ENCODE peak calls at places on chromosomes 5 and 9, in four cellular contexts. Q is HepG2, C is K562, M is GM12878. V is an unnamed sample.

GRCh38 chr5:117652640-117653280 is 1078.1 kb upstream of the SEMA6A start:
- DNase-seq in M (no peak), C (no peak), Q (no peak), V (no peak)

GRCh38 chr9:79698988-79699387 is 127.2 kb downstream of the TLE4 start:
- DNase-seq in Q (no peak), C (no peak), M (no peak), V (no peak)

GRCh38 chr9:108956098-108956533 is 21.9 kb downstream of the ABITRAM start:
- DNase-seq in Q (no peak), M (no peak), C (no peak), V (no peak)

GRCh38 chr9:129945314-129945713 is 97.7 kb downstream of the FNBP1 start:
- DNase-seq in Q (no peak), M (no peak), C (no peak), V (no peak)

GRCh38 chr5:43973318-43973717 is 370.3 kb downstream of the NNT start:
- DNase-seq in M (no peak), Q (peak), C (no peak), V (no peak)

GRCh38 chr9:10366171-10366779 is 246.5 kb downstream of the PTPRD start:
- DNase-seq in C (peak), Q (peak), M (peak), V (peak)

GRCh38 chr5:1926471-1927341 is 44.0 kb upstream of the IRX4 start:
- DNase-seq in M (no peak), C (no peak), Q (no peak), V (no peak)

GRCh38 chr5:54876561-54876960 is 108.8 kb downstream of the ESM1 start:
- DNase-seq in Q (no peak), M (no peak), C (no peak), V (no peak)

GRCh38 chr9:134041649-134041962 is 16.3 kb downstream of the BRD3OS start:
- DNase-seq in C (no peak), M (no peak), Q (no peak), V (no peak)

GRCh38 chr9:15250013-15250412 is 57.0 kb downstream of the TTC39B start:
- DNase-seq in Q (no peak), C (no peak), M (no peak), V (peak)

GRCh38 chr9:98247826-98248657 is 7.4 kb downstream of the TBC1D2 start:
- DNase-seq in C (no peak), Q (no peak), M (no peak), V (no peak)

GRCh38 chr5:53985796-53986195 is 324.6 kb downstream of the ARL15 start:
- DNase-seq in Q (no peak), M (no peak), C (no peak), V (no peak)

GRCh38 chr9:20224756-20225155 is 397.5 kb downstream of the MLLT3 start:
- DNase-seq in C (no peak), M (no peak), Q (no peak), V (no peak)

GRCh38 chr9:133509179-133510083 is 15.3 kb downstream of the MYMK start:
- DNase-seq in C (no peak), Q (no peak), M (no peak), V (peak)

GRCh38 chr9:89811896-89812450 is 207.2 kb downstream of the GADD45G start:
- DNase-seq in Q (no peak), M (no peak), C (no peak), V (no peak)

GRCh38 chr5:164090358-164090757 is 584.9 kb downstream of the MAT2B start:
- DNase-seq in C (no peak), M (no peak), Q (no peak), V (no peak)

GRCh38 chr5:79800979-79801827 is 111.6 kb downstream of the CMYA5 start:
- DNase-seq in C (no peak), M (no peak), Q (no peak), V (peak)

GRCh38 chr9:35650341-35651158 is at the start of gene SIT1:
- DNase-seq in C (no peak), Q (no peak), M (no peak), V (peak)
- TF ChIP-seq JUNB in C (no peak), Q (no peak), M (no peak), V (no peak)

GRCh38 chr9:71909887-71910601 is 949 bp downstream of the ABHD17B start:
- DNase-seq in C (peak), Q (peak), M (no peak), V (peak)
- H2AFZ ChIP-seq in C (peak), Q (no peak), M (peak), V (no peak)

GRCh38 chr5:7397935-7398334 is 2.0 kb downstream of the ADCY2 start:
- DNase-seq in Q (no peak), M (no peak), C (no peak), V (no peak)
- TF ChIP-seq JUNB in Q (no peak), M (no peak), C (no peak), V (no peak)

GRCh38 chr5:39073759-39074008 is 515 bp downstream of the RICTOR start:
- DNase-seq in M (no peak), Q (no peak), C (no peak), V (no peak)
- H2AFZ ChIP-seq in M (no peak), Q (no peak), C (peak), V (no peak)

GRCh38 chr5:72159501-72159911 is 52.2 kb downstream of the MAP1B start:
- DNase-seq in Q (no peak), M (no peak), C (no peak), V (no peak)

GRCh38 chr5:72154076-72154756 is 46.9 kb downstream of the MAP1B start:
- DNase-seq in Q (no peak), M (no peak), C (no peak), V (no peak)

GRCh38 chr5:72160299-72160698 is 53.0 kb downstream of the MAP1B start:
- DNase-seq in M (no peak), C (no peak), Q (no peak), V (no peak)

GRCh38 chr5:72153551-72153950 is 46.3 kb downstream of the MAP1B start:
- DNase-seq in C (no peak), M (no peak), Q (no peak), V (no peak)

DNA sequence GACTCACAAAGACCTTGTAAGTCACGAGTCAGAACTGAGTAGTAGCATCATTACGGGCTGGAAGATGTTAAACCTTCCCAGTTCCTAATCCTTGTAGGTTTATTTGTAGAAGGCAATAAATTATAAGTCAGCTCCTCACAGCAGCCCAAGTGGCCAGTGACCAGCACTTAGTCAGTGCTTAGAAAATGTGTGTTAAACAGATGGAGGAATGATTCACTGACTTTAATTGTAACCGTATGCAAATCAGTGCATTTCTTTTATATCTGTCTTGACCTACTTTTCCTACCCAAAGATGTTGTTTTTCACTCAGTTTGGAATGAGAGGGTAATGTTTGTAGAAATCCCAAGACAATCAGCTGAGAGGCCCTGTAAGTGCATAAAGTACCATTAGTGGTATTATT is 49.6 kb downstream of the MAP1B start:
- DNase-seq in M (no peak), C (no peak), Q (no peak), V (no peak)
- TF ChIP-seq JUNB in M (no peak), C (no peak), Q (no peak), V (no peak)

GRCh38 chr9:131008909-131009618 is at the start of gene LAMC3:
- DNase-seq in C (peak), M (no peak), Q (no peak), V (peak)
- H2AFZ ChIP-seq in C (peak), M (no peak), Q (no peak), V (peak)

GRCh38 chr5:84569307-84569706 is 184.6 kb upstream of the EDIL3 start:
- DNase-seq in Q (no peak), M (no peak), C (no peak), V (no peak)
- TF ChIP-seq JUNB in Q (no peak), M (no peak), C (no peak), V (no peak)

GRCh38 chr5:150265984-150266383 is 23.6 kb downstream of the CAMK2A start:
- DNase-seq in M (no peak), Q (no peak), C (no peak), V (no peak)

GRCh38 chr5:150262502-150262901 is 27.1 kb downstream of the CAMK2A start:
- DNase-seq in C (no peak), Q (no peak), M (no peak), V (no peak)

GRCh38 chr5:150263339-150263738 is 26.2 kb downstream of the CAMK2A start:
- DNase-seq in C (no peak), M (no peak), Q (no peak), V (no peak)

GRCh38 chr5:150264667-150265603 is 24.6 kb downstream of the CAMK2A start:
- DNase-seq in C (no peak), M (no peak), Q (no peak), V (no peak)

GRCh38 chr5:150263801-150264621 is 25.6 kb downstream of the CAMK2A start:
- DNase-seq in C (no peak), Q (no peak), M (no peak), V (no peak)
- H2AFZ ChIP-seq in C (no peak), Q (no peak), M (no peak), V (peak)

GRCh38 chr9:127282611-127283010 is 18.0 kb downstream of the GARNL3 start:
- DNase-seq in Q (no peak), C (no peak), M (no peak), V (no peak)

GRCh38 chr9:127281887-127282286 is 17.3 kb downstream of the GARNL3 start:
- DNase-seq in Q (no peak), C (no peak), M (no peak), V (no peak)

GRCh38 chr9:127280880-127281660 is 16.5 kb downstream of the GARNL3 start:
- DNase-seq in Q (no peak), M (no peak), C (no peak), V (no peak)

GRCh38 chr9:127285957-127286356 is 21.4 kb downstream of the GARNL3 start:
- DNase-seq in C (no peak), Q (peak), M (no peak), V (no peak)

GRCh38 chr9:127283917-127284316 is 19.3 kb downstream of the GARNL3 start:
- DNase-seq in M (no peak), Q (no peak), C (peak), V (peak)
- TF ChIP-seq JUNB in M (no peak), Q (no peak), C (no peak), V (no peak)

GRCh38 chr5:73027816-73028215 is 72.0 kb downstream of the FCHO2 start:
- DNase-seq in C (no peak), M (no peak), Q (no peak), V (no peak)

GRCh38 chr5:73019766-73020165 is 63.9 kb downstream of the FCHO2 start:
- DNase-seq in M (no peak), C (no peak), Q (no peak), V (no peak)

GRCh38 chr5:73027361-73027760 is 71.5 kb downstream of the FCHO2 start:
- DNase-seq in C (no peak), Q (no peak), M (no peak), V (peak)

GRCh38 chr5:73018892-73019291 is 63.1 kb downstream of the FCHO2 start:
- DNase-seq in Q (no peak), M (no peak), C (no peak), V (no peak)

GRCh38 chr5:73022480-73023169 is 66.8 kb downstream of the FCHO2 start:
- DNase-seq in C (no peak), M (no peak), Q (peak), V (no peak)
- H2AFZ ChIP-seq in C (no peak), M (no peak), Q (no peak), V (no peak)